ENCODE peak calls at places on chromosomes 11 and 22, in four cellular contexts. M, Z, V and B are unnamed samples.

GRCh38 chr22:41929158-41929896 is 2.7 kb upstream of the TNFRSF13C start:
- DNase-seq in Z (no peak), M (no peak), V (no peak), B (no peak)

GRCh38 chr22:36359172-36359973 is 28.4 kb downstream of the MYH9 start:
- DNase-seq in V (no peak), M (no peak), Z (no peak), B (no peak)

GRCh38 chr22:47727656-47728055 is 965.2 kb downstream of the TBC1D22A start:
- DNase-seq in Z (no peak), M (no peak), V (no peak), B (no peak)

GRCh38 chr11:83257638-83258229 is 28.4 kb downstream of the CCDC90B start:
- DNase-seq in M (peak; percentile 63), Z (no peak), V (no peak), B (no peak)

GRCh38 chr11:61967924-61968757 is 707 bp upstream of the FTH1 start:
- DNase-seq in V (no peak), Z (peak; percentile 87), M (no peak), B (peak; percentile 76)

GRCh38 chr11:16788141-16789060 is 50.0 kb downstream of the C11orf58 start:
- DNase-seq in M (peak; percentile 62), V (peak; percentile 30), Z (peak; percentile 88), B (peak; percentile 80)

GRCh38 chr11:126772267-126772666 is 228.3 kb downstream of the KIRREL3 start:
- DNase-seq in Z (no peak), M (no peak), V (no peak), B (no peak)

GRCh38 chr11:102780491-102780918 is at the start of gene MMP10:
- DNase-seq in M (no peak), Z (no peak), V (peak; percentile 23), B (no peak)

GRCh38 chr22:32534252-32535215 is 59.9 kb downstream of the FBXO7 start:
- DNase-seq in V (no peak), Z (no peak), M (no peak), B (peak; percentile 69)

GRCh38 chr11:132718711-132719641 is 813.3 kb downstream of the OPCML start:
- DNase-seq in Z (no peak), V (no peak), M (no peak), B (no peak)

GRCh38 chr11:62923634-62924411 is 2.7 kb upstream of the CHRM1 start:
- DNase-seq in M (no peak), Z (peak; percentile 61), V (no peak), B (no peak)

GRCh38 chr22:49302530-49302929 is 525.1 kb downstream of the BRD1 start:
- DNase-seq in Z (peak; percentile 41), M (peak; percentile 4), V (no peak), B (no peak)

GRCh38 chr11:20739004-20739612 is 69.7 kb downstream of the NELL1 start:
- DNase-seq in Z (no peak), V (no peak), M (no peak), B (no peak)

GRCh38 chr11:121249039-121249663 is 43.4 kb upstream of the SC5D start:
- DNase-seq in Z (no peak), M (no peak), V (no peak), B (no peak)

GRCh38 chr11:119625206-119625988 is 103.6 kb downstream of the NECTIN1 start:
- DNase-seq in V (no peak), Z (no peak), M (no peak), B (peak; percentile 39)